ENCODE peak calls at places on chromosome 14, in nine cellular contexts. C is thyroid gland; Z is adipocyte; F is CD4-positive, CD25-positive, alpha-beta regulatory T cell; O is HT1080; S is head of caudate nucleus; L is substantia nigra; D is fibroblast of mammary gland; Y is Panc1. V is an unnamed sample.

GRCh38 chr14:21703357-21704339 is 30.0 kb upstream of the OR4E1 start:
- DNase-seq in S (no peak), C (no peak), D (peak), Z (no peak), F (no peak), L (no peak), Y (no peak), O (no peak), V (no peak)

GRCh38 chr14:51962678-51963077 is 26.7 kb upstream of the RTRAF start:
- DNase-seq in Z (peak), O (no peak), S (no peak), L (no peak), Y (no peak), C (no peak), D (peak), F (no peak), V (no peak)

GRCh38 chr14:63663428-63664142 is 21.9 kb upstream of the WDR89 start:
- DNase-seq in Z (no peak), D (peak), C (no peak), S (no peak), F (no peak), Y (no peak), O (peak), L (no peak), V (no peak)

GRCh38 chr14:58747181-58747580 is 109.4 kb downstream of the DACT1 start:
- DNase-seq in Y (no peak), L (no peak), Z (peak), O (peak), F (no peak), D (peak), C (no peak), S (peak), V (peak)

GRCh38 chr14:92724516-92725340 is 23.7 kb downstream of the LGMN start:
- DNase-seq in S (no peak), O (no peak), D (peak), Z (no peak), C (no peak), F (no peak), L (no peak), Y (no peak), V (no peak)

GRCh38 chr14:36174767-36175424 is 1.6 kb downstream of the PTCSC3 start:
- DNase-seq in C (peak), O (no peak), D (no peak), Z (no peak), Y (no peak), F (no peak), S (no peak), L (no peak), V (no peak)

GRCh38 chr14:20247651-20248246 is 8.7 kb downstream of the OR11H4 start:
- DNase-seq in O (no peak), C (no peak), Y (no peak), D (no peak), S (no peak), Z (no peak), F (no peak), L (no peak), V (peak)

GRCh38 chr14:101721951-101722661 is 39.4 kb upstream of the PPP2R5C start:
- DNase-seq in Z (peak), L (no peak), Y (no peak), O (peak), D (peak), C (peak), S (no peak), F (peak), V (peak)

GRCh38 chr14:34872822-34873590 is 2.2 kb downstream of the BAZ1A start:
- DNase-seq in L (no peak), D (peak), Z (peak), Y (peak), C (peak), S (no peak), F (no peak), O (no peak), V (no peak)

GRCh38 chr14:99274346-99275221 is 2.6 kb upstream of the BCL11B start:
- DNase-seq in O (peak), S (peak), D (peak), Z (peak), Y (no peak), C (peak), F (peak), L (peak), V (peak)

GRCh38 chr14:75548544-75548943 is 26.3 kb downstream of the BATF start:
- DNase-seq in O (no peak), Y (no peak), L (no peak), Z (no peak), D (peak), F (no peak), S (no peak), C (no peak), V (peak)

GRCh38 chr14:45083622-45083978 is 316 bp upstream of the PRPF39 start:
- DNase-seq in D (no peak), Y (no peak), F (no peak), S (no peak), Z (no peak), L (no peak), O (no peak), C (no peak), V (no peak)

GRCh38 chr14:101201535-101202125 is 298.1 kb upstream of the RTL1 start:
- DNase-seq in Y (no peak), Z (no peak), S (no peak), C (no peak), D (no peak), L (no peak), F (no peak), O (no peak), V (no peak)

GRCh38 chr14:56124296-56124695 is 6.1 kb downstream of the PELI2 start:
- DNase-seq in C (no peak), L (no peak), Y (no peak), S (no peak), Z (peak), F (no peak), O (no peak), D (no peak), V (no peak)

GRCh38 chr14:68669101-68669500 is 123.8 kb downstream of the ZFP36L1 start:
- DNase-seq in Z (peak), Y (no peak), F (no peak), O (no peak), C (no peak), S (no peak), L (no peak), D (no peak), V (peak)

GRCh38 chr14:101733211-101733610 is 28.3 kb upstream of the PPP2R5C start:
- DNase-seq in C (no peak), F (no peak), Z (no peak), D (peak), O (peak), S (no peak), L (no peak), Y (no peak), V (peak)

GRCh38 chr14:101359221-101360044 is 201.9 kb upstream of the DIO3 start:
- DNase-seq in C (peak), O (no peak), F (no peak), Y (no peak), S (no peak), Z (no peak), D (peak), L (no peak), V (no peak)

V was measured in PC-3.